ENCODE peak calls at places on chromosome 19, in nine cellular contexts. S, W, O, B, G, D, U, N and Z are unnamed samples.

GRCh38 chr19:1837625-1838105 is 10.6 kb downstream of the REXO1 start:
- DNase-seq in U (peak), D (no peak), B (no peak), N (peak), W (no peak), O (no peak), S (peak), G (no peak), Z (peak)

GRCh38 chr19:15210323-15210774 is 9.6 kb upstream of the NOTCH3 start:
- DNase-seq in O (peak), S (no peak), W (peak), G (no peak), U (peak), D (peak), N (no peak), B (no peak), Z (no peak)

GRCh38 chr19:49983645-49984229 is 22.8 kb upstream of the SIGLEC11 start:
- DNase-seq in S (peak), O (peak), D (peak), G (peak), N (peak), W (no peak), U (no peak), B (no peak), Z (peak)

GRCh38 chr19:33171916-33172359 is 22.2 kb upstream of the LRP3 start:
- DNase-seq in N (no peak), B (no peak), W (no peak), D (no peak), S (no peak), O (no peak), U (peak), G (no peak), Z (no peak)

GRCh38 chr19:48595833-48596232 is 10.7 kb upstream of the SPACA4 start:
- DNase-seq in U (no peak), D (no peak), B (no peak), N (no peak), W (no peak), S (no peak), G (no peak), O (no peak), Z (no peak)

GRCh38 chr19:45758921-45759320 is 10.1 kb downstream of the SIX5 start:
- DNase-seq in U (no peak), S (no peak), O (no peak), N (no peak), W (no peak), D (no peak), G (no peak), B (no peak), Z (no peak)

GRCh38 chr19:1076951-1077350 is 10.0 kb downstream of the ARHGAP45 start:
- DNase-seq in D (no peak), G (no peak), W (no peak), U (no peak), O (no peak), N (no peak), S (peak), B (no peak), Z (peak)

GRCh38 chr19:35202722-35203674 is 25.5 kb downstream of the FAM187B start:
- DNase-seq in G (no peak), U (no peak), D (no peak), B (no peak), W (no peak), N (no peak), O (no peak), S (no peak), Z (no peak)

GRCh38 chr19:56066152-56067023 is 54.7 kb downstream of the ZNF787 start:
- DNase-seq in W (peak), D (no peak), G (peak), S (peak), B (no peak), N (peak), U (no peak), O (no peak), Z (peak)

GRCh38 chr19:38900220-38900629 is 456 bp downstream of the NFKBIB start:
- DNase-seq in S (no peak), W (no peak), B (no peak), U (no peak), G (no peak), N (no peak), O (no peak), D (no peak), Z (no peak)

GRCh38 chr19:29812080-29812880 is 489 bp downstream of the CCNE1 start:
- DNase-seq in O (no peak), W (no peak), G (no peak), N (peak), U (no peak), D (no peak), S (no peak), B (no peak), Z (no peak)

GRCh38 chr19:12667903-12668302 is 1.3 kb downstream of the WDR83 start:
- DNase-seq in S (no peak), G (no peak), D (no peak), O (no peak), U (no peak), N (no peak), W (no peak), B (no peak), Z (no peak)

GRCh38 chr19:38840583-38840968 is 9.0 kb upstream of the ECH1 start:
- DNase-seq in N (no peak), G (no peak), S (no peak), W (no peak), B (no peak), O (no peak), D (no peak), U (no peak), Z (no peak)

GRCh38 chr19:30034321-30034720 is 92.3 kb downstream of the URI1 start:
- DNase-seq in O (no peak), W (no peak), U (no peak), G (no peak), B (no peak), D (no peak), S (no peak), N (no peak), Z (no peak)

GRCh38 chr19:45428385-45429231 is 4.9 kb upstream of the ERCC1 start:
- DNase-seq in N (peak), O (no peak), S (no peak), G (no peak), U (no peak), W (no peak), D (no peak), B (no peak), Z (no peak)

GRCh38 chr19:43754562-43755255 is at the start of gene SMG9:
- DNase-seq in B (peak), G (peak), U (peak), N (peak), D (peak), W (peak), O (peak), S (peak), Z (peak)

GRCh38 chr19:49064768-49065611 is at the start of gene NTF4:
- DNase-seq in N (peak), O (no peak), G (no peak), U (no peak), B (no peak), D (no peak), S (no peak), W (no peak), Z (no peak)

GRCh38 chr19:42540071-42540553 is 11.8 kb upstream of the CEACAM1 start:
- DNase-seq in S (no peak), U (no peak), D (no peak), O (no peak), G (peak), W (no peak), B (no peak), N (peak), Z (no peak)

GRCh38 chr19:52200044-52200443 is 10.2 kb downstream of the PPP2R1A start:
- DNase-seq in N (no peak), D (peak), B (no peak), O (peak), G (no peak), U (no peak), S (no peak), W (no peak), Z (no peak)